ENCODE peak calls at places on chromosomes 12 and 14, in eight cellular contexts. M is psoas muscle, C is heart left ventricle, F is AG04450, S is RWPE1, N is pancreas, G is HCT116, T is heart right ventricle. V is an unnamed sample.

GRCh38 chr14:26398616-26399015 is 199.2 kb downstream of the NOVA1 start:
- DNase-seq in M (no peak), C (no peak), F (no peak), S (no peak), N (no peak), G (no peak), T (no peak), V (no peak)

GRCh38 chr12:43550831-43551270 is 1.2 kb downstream of the ADAMTS20 start:
- DNase-seq in M (no peak), C (no peak), F (no peak), S (no peak), N (no peak), G (no peak), T (no peak), V (no peak)

GRCh38 chr14:52790011-52790755 is 1.2 kb downstream of the GNPNAT1 start:
- DNase-seq in M (no peak), C (no peak), F (no peak), S (peak), N (no peak), G (no peak), T (no peak), V (no peak)

GRCh38 chr14:76904100-76904739 is 78.0 kb downstream of the LRRC74A start:
- DNase-seq in M (peak), C (peak), F (peak), S (no peak), N (no peak), G (no peak), T (peak), V (no peak)

GRCh38 chr12:28497889-28498411 is 307.7 kb downstream of the CCDC91 start:
- DNase-seq in M (no peak), C (no peak), F (no peak), S (peak), N (no peak), G (peak), T (no peak), V (no peak)

GRCh38 chr14:47277703-47278102 is 397.7 kb downstream of the MDGA2 start:
- DNase-seq in M (no peak), C (no peak), F (no peak), S (no peak), N (no peak), G (no peak), T (no peak), V (no peak)

GRCh38 chr14:68395585-68395984 is 397.3 kb downstream of the ZFP36L1 start:
- DNase-seq in M (no peak), C (peak), F (no peak), S (no peak), N (no peak), G (no peak), T (no peak), V (no peak)

GRCh38 chr12:107990325-107990724 is 138.8 kb upstream of the WSCD2 start:
- DNase-seq in M (peak), C (peak), F (no peak), S (no peak), N (no peak), G (peak), T (no peak), V (no peak)

GRCh38 chr12:1527789-1528188 is 66.6 kb downstream of the FBXL14 start:
- DNase-seq in M (no peak), C (no peak), F (no peak), S (no peak), N (no peak), G (no peak), T (no peak), V (no peak)

GRCh38 chr12:24393105-24393504 is 443.6 kb upstream of the SOX5 start:
- DNase-seq in M (no peak), C (no peak), F (no peak), S (no peak), N (no peak), G (no peak), T (no peak), V (no peak)

GRCh38 chr12:47650469-47650868 is 55.4 kb downstream of the RPAP3 start:
- DNase-seq in M (no peak), C (no peak), F (no peak), S (no peak), N (no peak), G (no peak), T (no peak), V (no peak)

GRCh38 chr12:75481774-75482173 is 1.2 kb downstream of the GLIPR1 start:
- DNase-seq in M (no peak), C (no peak), F (no peak), S (no peak), N (no peak), G (no peak), T (no peak), V (no peak)

GRCh38 chr12:77153706-77154105 is 88.3 kb upstream of the E2F7 start:
- DNase-seq in M (no peak), C (no peak), F (no peak), S (no peak), N (no peak), G (no peak), T (no peak), V (no peak)

GRCh38 chr14:106094654-106095189 is 568.3 kb downstream of the TMEM121 start:
- DNase-seq in M (peak), C (no peak), F (no peak), S (no peak), N (no peak), G (no peak), T (no peak), V (no peak)

GRCh38 chr14:68939893-68940613 is 39.0 kb downstream of the ACTN1 start:
- DNase-seq in M (peak), C (peak), F (peak), S (peak), N (peak), G (no peak), T (peak), V (no peak)

GRCh38 chr14:52738409-52738808 is 8.4 kb downstream of the STYX start:
- DNase-seq in M (no peak), C (no peak), F (no peak), S (no peak), N (no peak), G (no peak), T (no peak), V (no peak)

GRCh38 chr12:31790759-31791158 is 61.9 kb upstream of the AMN1 start:
- DNase-seq in M (no peak), C (no peak), F (no peak), S (no peak), N (no peak), G (no peak), T (no peak), V (no peak)

GRCh38 chr14:90721619-90722305 is 94.5 kb downstream of the TTC7B start:
- DNase-seq in M (no peak), C (no peak), F (no peak), S (peak), N (no peak), G (peak), T (no peak), V (no peak)

GRCh38 chr14:91341331-91342242 is 76.0 kb downstream of the CCDC88C start:
- DNase-seq in M (no peak), C (no peak), F (no peak), S (no peak), N (no peak), G (no peak), T (no peak), V (no peak)

GRCh38 chr12:64883264-64884163 is 59.1 kb downstream of the TBC1D30 start:
- DNase-seq in M (no peak), C (no peak), F (no peak), S (no peak), N (no peak), G (no peak), T (no peak), V (no peak)

GRCh38 chr14:96243785-96244184 is 12.2 kb upstream of the BDKRB1 start:
- DNase-seq in M (no peak), C (no peak), F (no peak), S (no peak), N (no peak), G (no peak), T (no peak), V (no peak)

GRCh38 chr12:42145552-42146215 is 1.0 kb upstream of the GXYLT1 start:
- DNase-seq in M (no peak), C (no peak), F (no peak), S (no peak), N (no peak), G (no peak), T (no peak), V (no peak)
- TF ChIP-seq CTCF in M (no peak), C (no peak), F (no peak), S (no peak), N (no peak), G (peak), T (no peak), V (no peak)

GRCh38 chr14:65433646-65434045 is 21.1 kb downstream of the FUT8 start:
- DNase-seq in M (no peak), C (no peak), F (no peak), S (no peak), N (no peak), G (no peak), T (no peak), V (no peak)
- H3K27ac ChIP-seq in M (no peak), C (no peak), F (no peak), S (no peak), N (no peak), G (no peak), T (no peak), V (no peak)

GRCh38 chr14:72402429-72402772 is 470.2 kb downstream of the RGS6 start:
- DNase-seq in M (no peak), C (no peak), F (no peak), S (no peak), N (no peak), G (no peak), T (no peak), V (no peak)
- TF ChIP-seq CTCF in M (no peak), C (no peak), F (no peak), S (no peak), N (no peak), G (no peak), T (no peak), V (no peak)

GRCh38 chr12:69052613-69053408 is 119.8 kb upstream of the CPM start:
- DNase-seq in M (no peak), C (no peak), F (peak), S (peak), N (no peak), G (peak), T (no peak), V (no peak)
- H3K27ac ChIP-seq in M (no peak), C (no peak), F (peak), S (no peak), N (peak), G (no peak), T (no peak), V (no peak)

GRCh38 chr14:103385153-103385993 is at the start of gene MARK3:
- DNase-seq in M (peak), C (peak), F (peak), S (peak), N (peak), G (peak), T (peak), V (peak)
- TF ChIP-seq CTCF in M (peak), C (peak), F (peak), S (peak), N (no peak), G (peak), T (peak), V (peak)

GRCh38 chr14:51538973-51539372 is 112.7 kb upstream of the FRMD6 start:
- DNase-seq in M (no peak), C (no peak), F (no peak), S (no peak), N (no peak), G (no peak), T (no peak), V (no peak)

GRCh38 chr14:51540364-51540763 is 111.3 kb upstream of the FRMD6 start:
- DNase-seq in M (no peak), C (no peak), F (no peak), S (no peak), N (no peak), G (no peak), T (no peak), V (no peak)

GRCh38 chr14:51535443-51536044 is 116.2 kb upstream of the FRMD6 start:
- DNase-seq in M (no peak), C (no peak), F (no peak), S (no peak), N (no peak), G (no peak), T (no peak), V (no peak)

GRCh38 chr14:51544426-51544825 is 107.3 kb upstream of the FRMD6 start:
- DNase-seq in M (no peak), C (no peak), F (no peak), S (no peak), N (no peak), G (no peak), T (no peak), V (no peak)

DNA sequence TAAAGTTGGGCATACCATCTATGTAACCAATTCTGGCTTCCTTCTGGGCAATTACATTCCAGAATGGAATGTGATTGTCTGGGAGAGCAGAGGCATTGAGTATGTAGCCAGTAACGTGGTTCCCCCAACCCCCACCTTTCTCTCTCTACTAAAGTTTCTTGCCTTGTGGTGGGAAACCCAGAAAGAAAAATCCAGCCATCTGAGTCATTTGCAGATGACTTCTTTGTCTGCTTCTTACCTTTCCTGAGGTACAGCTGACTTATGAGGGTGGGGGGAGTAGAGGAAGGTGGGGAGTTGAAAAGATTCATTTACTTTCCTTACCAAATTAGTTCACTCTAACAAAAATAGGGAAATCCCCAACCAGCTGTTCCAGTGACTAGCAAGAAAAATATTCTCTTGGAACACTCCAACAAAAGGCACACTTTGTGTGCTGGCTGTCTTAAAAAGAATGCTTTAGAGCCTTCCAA is 112.1 kb upstream of the FRMD6 start:
- DNase-seq in M (no peak), C (no peak), F (peak), S (peak), N (no peak), G (no peak), T (no peak), V (no peak)
- H3K27ac ChIP-seq in M (no peak), C (no peak), F (peak), S (no peak), N (no peak), G (no peak), T (no peak), V (no peak)

GRCh38 chr12:122138616-122139015 is 35.4 kb downstream of the IL31 start:
- DNase-seq in M (no peak), C (no peak), F (no peak), S (no peak), N (no peak), G (no peak), T (no peak), V (no peak)

GRCh38 chr12:122135437-122136031 is 38.5 kb downstream of the IL31 start:
- DNase-seq in M (no peak), C (no peak), F (no peak), S (no peak), N (no peak), G (no peak), T (no peak), V (no peak)

GRCh38 chr12:122138181-122138580 is 35.8 kb downstream of the IL31 start:
- DNase-seq in M (no peak), C (no peak), F (no peak), S (no peak), N (no peak), G (no peak), T (no peak), V (no peak)

GRCh38 chr12:122137681-122138080 is 36.3 kb downstream of the IL31 start:
- DNase-seq in M (no peak), C (no peak), F (no peak), S (peak), N (no peak), G (no peak), T (no peak), V (no peak)

GRCh38 chr12:122137229-122137628 is 36.8 kb downstream of the IL31 start:
- DNase-seq in M (no peak), C (no peak), F (no peak), S (no peak), N (no peak), G (no peak), T (no peak), V (no peak)
- TF ChIP-seq CTCF in M (no peak), C (no peak), F (peak), S (no peak), N (no peak), G (peak), T (no peak), V (no peak)

DNA sequence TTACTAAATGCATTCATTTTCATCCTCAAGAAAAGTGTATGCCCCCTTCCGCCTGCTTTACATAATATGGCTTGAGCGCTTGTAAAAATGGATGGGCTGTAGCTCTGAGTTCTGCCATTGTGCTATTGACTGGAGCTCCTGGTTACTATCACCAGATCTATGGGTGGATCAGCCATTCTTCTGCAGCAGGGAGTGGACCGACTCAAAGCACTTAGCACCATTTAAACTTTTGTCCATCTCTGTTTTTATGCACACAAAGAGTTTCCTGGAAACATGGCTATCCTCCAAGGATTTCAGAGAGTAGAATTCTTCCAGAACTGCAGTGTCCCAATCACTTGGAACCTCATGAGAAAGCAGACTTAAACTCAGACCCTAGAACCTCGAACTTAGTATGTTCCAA is 4.5 kb upstream of the NUMB start:
- DNase-seq in M (no peak), C (no peak), F (no peak), S (no peak), N (no peak), G (no peak), T (no peak), V (no peak)
- H3K27ac ChIP-seq in M (peak), C (peak), F (peak), S (no peak), N (peak), G (no peak), T (peak), V (no peak)

GRCh38 chr12:53755451-53756290 is 3.9 kb upstream of the CISTR start:
- DNase-seq in M (no peak), C (no peak), F (no peak), S (no peak), N (no peak), G (no peak), T (no peak), V (no peak)
- TF ChIP-seq CTCF in M (no peak), C (no peak), F (no peak), S (no peak), N (no peak), G (peak), T (no peak), V (no peak)